ENCODE peak calls at places on chromosomes 1 and 21, in four cellular contexts. G, X, Y and L are unnamed samples.

GRCh38 chr1:186848509-186849130 is 19.9 kb downstream of the PLA2G4A start:
- DNase-seq in Y (peak), X (no peak), G (peak), L (no peak)

GRCh38 chr1:50110656-50111055 is 1.9 kb downstream of the ELAVL4 start:
- DNase-seq in X (no peak), G (no peak), Y (no peak), L (no peak)

GRCh38 chr1:10724948-10725852 is 71.2 kb downstream of the CASZ1 start:
- DNase-seq in Y (peak), G (no peak), X (no peak), L (peak)

GRCh38 chr1:229155472-229155871 is 115.4 kb upstream of the RAB4A start:
- DNase-seq in Y (no peak), G (no peak), X (no peak), L (no peak)

GRCh38 chr1:17929224-17929623 is 174.1 kb downstream of the ACTL8 start:
- DNase-seq in X (no peak), Y (no peak), G (no peak), L (no peak)

GRCh38 chr1:96472471-96472870 is 249.1 kb upstream of the PTBP2 start:
- DNase-seq in G (peak), X (no peak), Y (peak), L (no peak)

GRCh38 chr1:7769673-7770412 is 1.3 kb upstream of the VAMP3 start:
- DNase-seq in G (no peak), Y (no peak), X (no peak), L (no peak)

GRCh38 chr1:66271904-66272254 is 262.1 kb upstream of the SGIP1 start:
- DNase-seq in Y (peak), G (peak), X (peak), L (no peak)

GRCh38 chr1:113871597-113872113 is at the start of gene PTPN22:
- DNase-seq in X (peak), Y (peak), G (peak), L (peak)

GRCh38 chr1:95287078-95287477 is 53.1 kb downstream of the RWDD3 start:
- DNase-seq in G (no peak), Y (no peak), X (no peak), L (no peak)

GRCh38 chr21:32135401-32136363 is 143.2 kb downstream of the MIS18A start:
- DNase-seq in X (no peak), G (peak), Y (peak), L (peak)

GRCh38 chr1:18491168-18491567 is 10.4 kb downstream of the KLHDC7A start:
- DNase-seq in G (no peak), X (no peak), Y (no peak), L (no peak)

GRCh38 chr1:19074902-19075721 is 118.6 kb upstream of the IFFO2 start:
- DNase-seq in X (peak), Y (no peak), G (no peak), L (no peak)

GRCh38 chr1:211133393-211133840 is 531 bp downstream of the KCNH1 start:
- DNase-seq in G (no peak), X (peak), Y (no peak), L (no peak)

GRCh38 chr1:155947292-155947691 is 5.9 kb downstream of the RXFP4 start:
- DNase-seq in G (no peak), Y (no peak), X (no peak), L (no peak)

GRCh38 chr1:154972517-154973343 is 1.8 kb upstream of the CKS1B start:
- DNase-seq in Y (peak), G (peak), X (peak), L (peak)

GRCh38 chr1:53295746-53296722 is 31.8 kb downstream of the LRP8 start:
- DNase-seq in G (no peak), Y (no peak), X (peak), L (no peak)

GRCh38 chr1:41713557-41714327 is 205.0 kb downstream of the HIVEP3 start:
- DNase-seq in X (no peak), G (peak), Y (peak), L (peak)

GRCh38 chr21:33673473-33673872 is 31.2 kb downstream of the ITSN1 start:
- DNase-seq in G (no peak), Y (no peak), X (no peak), L (no peak)

GRCh38 chr21:39656209-39656608 is 43.5 kb downstream of the B3GALT5 start:
- DNase-seq in G (no peak), X (no peak), Y (no peak), L (no peak)

GRCh38 chr1:24503003-24503751 is 541 bp downstream of the RCAN3 start:
- DNase-seq in G (no peak), Y (no peak), X (peak), L (no peak)

GRCh38 chr1:116805398-116805797 is 51.2 kb downstream of the CD2 start:
- DNase-seq in Y (no peak), G (no peak), X (no peak), L (no peak)
- H3K4me3 ChIP-seq in Y (no peak), G (no peak), X (no peak), L (no peak)

DNA sequence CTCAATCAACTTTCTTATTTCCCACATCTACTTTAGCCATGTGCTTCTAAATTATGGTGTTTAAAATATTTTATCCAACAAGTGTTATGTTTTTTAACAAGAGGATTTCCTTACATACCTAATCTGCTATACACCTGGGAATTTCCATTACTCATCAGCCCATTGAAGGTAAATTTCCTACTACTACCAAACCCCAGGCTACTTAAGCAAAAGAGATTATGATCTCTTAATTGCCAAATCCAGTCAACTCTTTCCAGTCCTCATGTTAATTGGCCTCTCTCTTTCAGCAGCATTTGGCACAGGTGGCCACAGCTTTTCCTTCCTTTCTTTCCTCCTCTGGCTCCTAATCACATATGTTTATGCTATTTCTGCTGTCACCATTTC is 5.1 kb upstream of the C1orf162 start:
- DNase-seq in X (no peak), Y (no peak), G (no peak), L (no peak)
- TF ChIP-seq CTCF in X (no peak), Y (no peak), G (no peak), L (no peak)

DNA sequence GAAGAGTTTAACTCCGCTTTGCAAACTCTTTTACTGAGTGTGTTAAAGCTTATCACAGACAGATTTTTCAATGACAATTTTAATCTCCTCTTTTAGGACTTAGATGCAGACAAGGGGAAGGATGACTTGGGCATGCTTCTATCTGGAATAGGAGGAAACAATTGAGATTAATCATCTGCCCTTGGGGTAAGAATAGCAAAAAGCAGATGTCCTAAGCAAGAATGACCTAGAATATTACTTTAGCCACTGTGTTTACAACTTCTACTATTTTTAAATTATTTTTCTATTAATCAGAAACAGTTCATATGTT is 569.0 kb upstream of the ADGRL2 start:
- DNase-seq in G (no peak), Y (peak), X (no peak), L (peak)
- H3K4me3 ChIP-seq in G (no peak), Y (no peak), X (no peak), L (no peak)

GRCh38 chr1:168243636-168244212 is 17.9 kb downstream of the SFT2D2 start:
- DNase-seq in Y (no peak), G (no peak), X (no peak), L (no peak)
- TF ChIP-seq CTCF in Y (no peak), G (no peak), X (no peak), L (no peak)

GRCh38 chr1:220529530-220529920 is 1.6 kb downstream of the MARK1 start:
- DNase-seq in Y (no peak), G (no peak), X (no peak), L (no peak)
- H3K4me3 ChIP-seq in Y (no peak), G (peak), X (no peak), L (peak)

GRCh38 chr1:188129856-188130838 is 1301.4 kb downstream of the PLA2G4A start:
- DNase-seq in G (no peak), X (no peak), Y (peak), L (no peak)

GRCh38 chr1:188127507-188127906 is 1298.8 kb downstream of the PLA2G4A start:
- DNase-seq in G (no peak), Y (no peak), X (no peak), L (no peak)

GRCh38 chr1:188128761-188129160 is 1300.0 kb downstream of the PLA2G4A start:
- DNase-seq in Y (peak), G (no peak), X (no peak), L (peak)
- TF ChIP-seq CTCF in Y (peak), G (no peak), X (no peak), L (no peak)

GRCh38 chr1:205246426-205247119 is 18.8 kb downstream of the TMCC2 start:
- DNase-seq in X (no peak), Y (no peak), G (no peak), L (no peak)

GRCh38 chr1:205250699-205251098 is 23.0 kb downstream of the TMCC2 start:
- DNase-seq in G (no peak), Y (no peak), X (no peak), L (no peak)

GRCh38 chr1:205247130-205247921 is 19.6 kb downstream of the TMCC2 start:
- DNase-seq in X (no peak), G (no peak), Y (peak), L (no peak)

GRCh38 chr1:205249651-205250050 is 21.9 kb downstream of the TMCC2 start:
- DNase-seq in X (no peak), G (no peak), Y (no peak), L (no peak)

DNA sequence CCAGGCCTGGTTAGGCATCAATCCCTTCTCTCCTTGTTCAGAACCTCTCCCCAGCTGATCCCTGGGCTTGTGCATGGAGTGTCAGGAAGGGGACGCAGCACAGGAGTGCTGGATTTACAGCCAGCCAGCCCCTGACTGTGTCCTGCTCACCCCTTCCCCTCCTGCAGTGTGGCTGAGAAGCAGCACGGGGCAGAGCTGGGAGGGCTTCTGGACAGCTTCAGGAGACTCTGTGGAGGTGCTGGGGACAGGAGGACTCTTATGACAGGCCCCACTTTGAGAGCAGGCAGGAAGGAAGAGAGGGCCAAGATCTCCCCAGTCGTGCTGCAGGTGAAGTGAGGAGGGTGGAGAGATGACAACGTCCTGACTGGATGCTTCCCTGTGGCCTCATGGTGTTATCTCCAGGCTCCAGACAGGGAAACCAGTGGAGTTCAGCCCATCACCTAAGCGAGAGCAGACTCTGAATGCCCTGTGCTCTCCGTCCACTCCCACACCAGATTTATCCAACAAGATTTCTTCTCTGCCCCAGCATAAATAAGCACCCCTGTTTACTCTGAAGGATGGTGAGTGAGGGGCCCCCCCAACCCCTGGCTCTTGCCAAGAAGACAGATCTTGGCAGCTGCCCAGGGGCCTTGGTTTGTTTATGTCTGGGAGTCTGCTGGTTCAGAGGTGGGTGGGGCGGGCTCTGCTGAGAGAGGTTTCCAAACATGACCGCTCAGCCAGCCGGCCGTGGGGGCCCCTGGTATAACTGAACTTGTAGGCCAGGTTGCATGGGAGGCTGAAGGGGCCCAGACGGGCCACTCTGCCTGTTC is 21.3 kb downstream of the TMCC2 start:
- DNase-seq in G (no peak), X (peak), Y (peak), L (no peak)
- H3K4me3 ChIP-seq in G (no peak), X (no peak), Y (no peak), L (no peak)

GRCh38 chr1:203349757-203350522 is 982 bp downstream of the FMOD start:
- DNase-seq in G (no peak), X (no peak), Y (no peak), L (no peak)

GRCh38 chr1:203353486-203353885 is 2.6 kb upstream of the FMOD start:
- DNase-seq in X (no peak), G (peak), Y (no peak), L (no peak)

GRCh38 chr1:203349166-203349565 is 1.8 kb downstream of the FMOD start:
- DNase-seq in X (no peak), Y (no peak), G (no peak), L (no peak)

GRCh38 chr1:203354246-203354645 is 3.3 kb upstream of the FMOD start:
- DNase-seq in X (no peak), G (peak), Y (peak), L (no peak)

GRCh38 chr1:203351037-203351625 is at the start of gene FMOD:
- DNase-seq in G (no peak), X (no peak), Y (peak), L (no peak)
- TF ChIP-seq CTCF in G (peak), X (no peak), Y (no peak), L (no peak)